ENCODE peak calls at places on chromosomes 2 and 18, in five cellular contexts. I is occipital lobe; H is naive B cell; Q is activated CD4-positive, alpha-beta T cell treated with anti-CD3 and anti-CD28 coated beads, Interleukin-2, amount 50 U/mL, for 4 hours; C is LHCN-M2. R is an unnamed sample.

GRCh38 chr2:200664770-200665494 is 79.1 kb downstream of the AOX1 start:
- DNase-seq in C (no peak), Q (no peak), H (no peak), I (no peak), R (no peak)

GRCh38 chr2:211957799-211958198 is 580.8 kb downstream of the ERBB4 start:
- DNase-seq in I (no peak), H (no peak), C (no peak), Q (no peak), R (no peak)

GRCh38 chr2:160042054-160042453 is 20.4 kb downstream of the PLA2R1 start:
- DNase-seq in C (no peak), Q (no peak), H (no peak), I (no peak), R (no peak)

GRCh38 chr2:45380131-45380836 is 230.8 kb downstream of the SRBD1 start:
- DNase-seq in I (no peak), Q (no peak), H (no peak), C (peak; percentile 81), R (no peak)

GRCh38 chr2:222805591-222806304 is 55.1 kb upstream of the ACSL3 start:
- DNase-seq in H (no peak), Q (no peak), C (no peak), I (no peak), R (no peak)

GRCh38 chr2:128273469-128274081 is 45.1 kb downstream of the HS6ST1 start:
- DNase-seq in I (no peak), Q (no peak), C (no peak), H (no peak), R (no peak)

GRCh38 chr2:32801741-32802140 is 145.0 kb upstream of the LTBP1 start:
- DNase-seq in I (no peak), H (no peak), C (no peak), Q (no peak), R (no peak)

GRCh38 chr18:31497711-31498449 is at the start of gene DSG2:
- DNase-seq in H (no peak), I (no peak), C (no peak), Q (no peak), R (no peak)

GRCh38 chr2:117963446-117963845 is 50.4 kb downstream of the CCDC93 start:
- DNase-seq in C (no peak), H (no peak), Q (no peak), I (no peak), R (no peak)

GRCh38 chr18:51342815-51343214 is 145.3 kb upstream of the MEX3C start:
- DNase-seq in I (peak; percentile 4), C (no peak), H (no peak), Q (no peak), R (no peak)

GRCh38 chr2:108534577-108535379 is 508 bp downstream of the LIMS1 start:
- DNase-seq in Q (peak; percentile 23), C (peak; percentile 30), H (no peak), I (peak; percentile 16), R (peak; percentile 57)

GRCh38 chr2:120343433-120344105 is 2.4 kb upstream of the INHBB start:
- DNase-seq in Q (peak; percentile 47), H (peak; percentile 41), C (peak; percentile 64), I (peak; percentile 46), R (peak; percentile 5)

GRCh38 chr2:2109186-2109585 is 221.9 kb downstream of the MYT1L start:
- DNase-seq in I (no peak), Q (no peak), H (no peak), C (no peak), R (no peak)

GRCh38 chr2:182416191-182416590 is 10.6 kb downstream of the PDE1A start:
- DNase-seq in Q (no peak), C (no peak), I (no peak), H (no peak), R (no peak)

GRCh38 chr2:85215074-85216050 is 82.2 kb downstream of the TCF7L1 start:
- DNase-seq in C (peak; percentile 43), Q (no peak), H (no peak), I (peak; percentile 19), R (peak; percentile 8)

GRCh38 chr2:157440404-157441071 is 3.4 kb downstream of the CYTIP start:
- DNase-seq in H (no peak), Q (no peak), C (no peak), I (no peak), R (no peak)

GRCh38 chr18:34494359-34494696 is 215.8 kb upstream of the DTNA start:
- DNase-seq in C (no peak), Q (no peak), I (no peak), H (no peak), R (no peak)

GRCh38 chr2:187658952-187659525 is 104.8 kb upstream of the TFPI start:
- DNase-seq in H (no peak), C (peak; percentile 50), I (no peak), Q (no peak), R (peak; percentile 1)

GRCh38 chr2:21423854-21424253 is 300.1 kb downstream of the TDRD15 start:
- DNase-seq in C (no peak), Q (no peak), I (no peak), H (no peak), R (no peak)

GRCh38 chr2:12970861-12971260 is 254.1 kb downstream of the TRIB2 start:
- DNase-seq in H (no peak), Q (no peak), C (peak; percentile 65), I (no peak), R (no peak)

GRCh38 chr2:80303825-80304521 is 579 bp downstream of the LRRTM1 start:
- DNase-seq in H (no peak), C (no peak), I (peak; percentile 57), Q (no peak), R (no peak)

GRCh38 chr18:41849632-41850031 is 105.4 kb upstream of the PIK3C3 start:
- DNase-seq in H (no peak), C (no peak), Q (no peak), I (no peak), R (no peak)

GRCh38 chr2:74235041-74235440 is 36.6 kb downstream of the MTHFD2 start:
- DNase-seq in C (no peak), Q (no peak), H (no peak), I (no peak), R (no peak)

GRCh38 chr2:62814132-62814531 is 108.6 kb downstream of the EHBP1 start:
- DNase-seq in H (no peak), I (no peak), Q (no peak), C (peak; percentile 88), R (no peak)

GRCh38 chr18:394997-395383 is 105.5 kb downstream of the COLEC12 start:
- DNase-seq in H (no peak), Q (no peak), I (no peak), C (peak; percentile 74), R (no peak)

GRCh38 chr2:222813177-222813843 is 47.5 kb upstream of the ACSL3 start:
- DNase-seq in I (peak; percentile 22), H (no peak), Q (no peak), C (peak; percentile 55), R (no peak)

GRCh38 chr2:45743531-45744391 is 92.3 kb downstream of the PRKCE start:
- DNase-seq in C (no peak), Q (no peak), I (no peak), H (no peak), R (no peak)

GRCh38 chr2:20539133-20539719 is 92.4 kb downstream of the RHOB start:
- DNase-seq in H (no peak), Q (no peak), I (no peak), C (peak; percentile 31), R (no peak)

GRCh38 chr18:50632895-50633515 is 73.1 kb downstream of the MAPK4 start:
- DNase-seq in H (no peak), I (no peak), Q (no peak), C (no peak), R (no peak)

R was measured in OCI-LY7.